ENCODE peak calls at places on chromosomes 11 and 22, in ten cellular contexts. E, G, P, C, I, H, Z, N, X and A are unnamed samples.

GRCh38 chr11:5553347-5553746 is 5.0 kb upstream of the OR52H1 start:
- DNase-seq in E (no peak), G (no peak), P (no peak), C (no peak), I (no peak), H (no peak), Z (no peak), N (no peak), X (no peak), A (no peak)

GRCh38 chr22:30270841-30271240 is 4.2 kb upstream of the OSM start:
- DNase-seq in E (peak; percentile 60), G (peak; percentile 79), P (peak; percentile 96), C (no peak), I (peak; percentile 72), H (no peak), Z (peak; percentile 80), N (peak; percentile 90), X (no peak), A (no peak)

GRCh38 chr22:38802671-38803121 is 8.8 kb upstream of the DNAL4 start:
- DNase-seq in E (peak; percentile 86), G (peak; percentile 92), P (no peak), C (peak; percentile 53), I (peak; percentile 98), H (no peak), Z (peak; percentile 83), N (no peak), X (no peak), A (peak; percentile 98)

GRCh38 chr11:128498846-128499245 is 88.5 kb downstream of the ETS1 start:
- DNase-seq in E (peak; percentile 62), G (no peak), P (no peak), C (no peak), I (no peak), H (no peak), Z (no peak), N (no peak), X (no peak), A (peak; percentile 70)

GRCh38 chr11:5815534-5815933 is 6.8 kb downstream of the OR52N2 start:
- DNase-seq in E (no peak), G (no peak), P (no peak), C (no peak), I (no peak), H (no peak), Z (no peak), N (no peak), X (no peak), A (no peak)

GRCh38 chr11:129610545-129610944 is 205.1 kb upstream of the TMEM45B start:
- DNase-seq in E (no peak), G (no peak), P (no peak), C (no peak), I (no peak), H (no peak), Z (no peak), N (no peak), X (no peak), A (no peak)

GRCh38 chr11:8873966-8874365 is 37.0 kb upstream of the AKIP1 start:
- DNase-seq in E (no peak), G (no peak), P (no peak), C (no peak), I (no peak), H (no peak), Z (no peak), N (no peak), X (no peak), A (no peak)

GRCh38 chr11:63609971-63610580 is 4.2 kb downstream of the PLAAT3 start:
- DNase-seq in E (peak; percentile 10), G (no peak), P (no peak), C (no peak), I (no peak), H (no peak), Z (no peak), N (no peak), X (no peak), A (no peak)

GRCh38 chr11:114775849-114776621 is 97.7 kb downstream of the NXPE2 start:
- DNase-seq in E (no peak), G (no peak), P (peak; percentile 65), C (no peak), I (no peak), H (no peak), Z (no peak), N (no peak), X (no peak), A (no peak)

GRCh38 chr11:114773541-114774338 is 95.4 kb downstream of the NXPE2 start:
- DNase-seq in E (no peak), G (no peak), P (no peak), C (no peak), I (no peak), H (no peak), Z (no peak), N (no peak), X (no peak), A (no peak)

GRCh38 chr11:114771172-114771571 is 92.8 kb downstream of the NXPE2 start:
- DNase-seq in E (no peak), G (no peak), P (no peak), C (no peak), I (no peak), H (no peak), Z (no peak), N (no peak), X (no peak), A (no peak)

GRCh38 chr11:114776956-114777355 is 98.6 kb downstream of the NXPE2 start:
- DNase-seq in E (no peak), G (no peak), P (no peak), C (no peak), I (no peak), H (no peak), Z (no peak), N (no peak), X (no peak), A (no peak)

DNA sequence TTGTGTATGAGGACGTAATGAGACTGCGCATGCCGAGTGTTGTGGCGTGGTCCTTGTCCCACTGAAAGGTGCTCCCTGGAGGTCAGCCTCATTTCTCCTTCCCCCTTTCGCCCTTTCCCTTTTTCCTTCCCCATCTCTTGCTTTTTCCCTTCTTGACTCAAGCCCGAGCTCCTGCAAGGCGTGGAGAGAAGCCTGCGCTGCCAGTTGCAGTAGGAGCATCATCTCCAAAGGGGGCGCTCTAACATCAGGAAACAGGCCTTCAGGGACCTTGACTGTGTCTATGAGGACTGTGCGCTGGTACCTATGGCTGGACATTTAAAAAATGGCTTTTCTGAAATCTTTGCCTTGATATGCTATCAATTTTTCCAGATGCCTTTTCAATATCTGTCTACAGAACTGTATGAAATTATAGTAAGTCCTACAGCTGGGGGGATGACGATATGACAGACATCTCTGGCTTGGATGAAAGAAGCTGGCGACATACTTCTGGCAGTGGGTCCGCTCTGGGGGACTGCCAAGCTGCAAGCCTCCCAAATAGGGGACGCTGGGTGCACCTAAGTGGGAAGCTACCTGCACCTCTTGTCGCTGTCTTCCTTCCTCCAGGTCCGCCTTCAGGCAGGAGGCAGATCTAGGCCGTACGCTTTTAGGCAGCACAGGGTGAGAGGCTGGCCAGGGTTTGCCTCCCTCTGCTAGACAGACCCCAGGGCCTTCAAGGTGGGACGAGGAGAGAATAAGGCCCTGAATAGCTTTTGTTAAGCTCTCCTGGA is 96.5 kb downstream of the NXPE2 start:
- DNase-seq in E (peak; percentile 51), G (peak; percentile 17), P (no peak), C (peak; percentile 51), I (peak; percentile 70), H (no peak), Z (no peak), N (no peak), X (peak; percentile 82), A (no peak)
- TF ChIP-seq CTCF in E (peak; percentile 75), G (peak; percentile 27), P (peak; percentile 57), C (peak; percentile 87), I (peak; percentile 68), H (no peak), Z (peak; percentile 60), N (peak; percentile 71), X (peak; percentile 87), A (peak; percentile 48)

GRCh38 chr22:32949719-32950118 is 108.5 kb downstream of the SYN3 start:
- DNase-seq in E (no peak), G (peak; percentile 33), P (no peak), C (peak; percentile 54), I (no peak), H (no peak), Z (no peak), N (no peak), X (no peak), A (no peak)

GRCh38 chr22:32950366-32950765 is 107.8 kb downstream of the SYN3 start:
- DNase-seq in E (no peak), G (no peak), P (no peak), C (no peak), I (no peak), H (no peak), Z (no peak), N (no peak), X (no peak), A (no peak)

GRCh38 chr22:32951807-32952153 is 106.4 kb downstream of the SYN3 start:
- DNase-seq in E (no peak), G (peak; percentile 34), P (no peak), C (no peak), I (no peak), H (no peak), Z (no peak), N (peak; percentile 53), X (no peak), A (no peak)

GRCh38 chr22:32947581-32947980 is 110.6 kb downstream of the SYN3 start:
- DNase-seq in E (no peak), G (no peak), P (no peak), C (no peak), I (no peak), H (no peak), Z (no peak), N (no peak), X (no peak), A (no peak)

DNA sequence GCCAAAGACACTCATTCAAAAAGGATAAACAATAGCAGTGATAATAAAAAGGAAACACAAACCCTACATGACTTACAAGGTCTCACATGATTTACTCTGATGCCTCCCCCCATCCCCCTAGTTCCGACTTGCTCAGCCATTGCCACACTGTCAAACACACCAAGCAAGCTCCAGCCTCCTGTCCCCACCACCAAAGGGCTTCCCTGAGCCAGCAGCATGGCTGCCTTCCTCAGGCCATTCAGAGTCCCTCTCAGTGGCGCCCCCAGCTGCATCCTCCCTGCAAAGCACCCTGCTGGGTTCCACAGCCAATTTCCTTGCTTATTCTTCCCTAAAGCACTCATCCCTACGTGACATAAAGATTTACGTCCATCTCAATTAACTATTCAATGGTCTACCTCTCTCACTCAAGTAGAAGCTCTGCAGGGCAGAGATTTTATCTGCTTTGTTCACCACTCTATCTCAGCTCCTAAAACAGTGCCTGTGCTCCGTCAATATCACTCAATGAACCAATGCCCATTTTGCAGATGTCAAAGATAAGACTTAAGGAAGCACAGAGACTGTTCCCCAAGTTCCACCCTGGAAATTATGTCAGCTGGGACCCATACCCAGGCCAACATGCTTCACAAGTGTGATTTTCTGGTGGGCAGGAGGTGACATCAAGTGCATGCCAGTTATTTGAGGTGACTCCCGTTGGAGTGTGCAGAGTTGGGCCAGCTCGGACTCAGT is 106.9 kb downstream of the SYN3 start:
- DNase-seq in E (no peak), G (peak; percentile 12), P (no peak), C (no peak), I (no peak), H (no peak), Z (no peak), N (no peak), X (peak; percentile 38), A (no peak)
- TF ChIP-seq CTCF in E (no peak), G (no peak), P (no peak), C (peak; percentile 16), I (peak; percentile 6), H (no peak), Z (no peak), N (peak; percentile 15), X (peak; percentile 49), A (peak; percentile 30)

GRCh38 chr22:40953446-40953845 is 2.3 kb downstream of the RBX1 start:
- DNase-seq in E (no peak), G (peak; percentile 10), P (no peak), C (no peak), I (no peak), H (no peak), Z (no peak), N (no peak), X (no peak), A (peak; percentile 10)

GRCh38 chr22:40955516-40955915 is 4.3 kb downstream of the RBX1 start:
- DNase-seq in E (no peak), G (peak; percentile 47), P (no peak), C (no peak), I (no peak), H (no peak), Z (no peak), N (no peak), X (no peak), A (peak; percentile 77)

GRCh38 chr22:40950888-40951794 is at the start of gene RBX1:
- DNase-seq in E (peak; percentile 99), G (peak; percentile 99), P (peak; percentile 100), C (peak; percentile 96), I (peak; percentile 98), H (peak; percentile 99), Z (peak; percentile 99), N (peak; percentile 98), X (peak; percentile 98), A (peak; percentile 98)

GRCh38 chr22:40951795-40952602 is 821 bp downstream of the RBX1 start:
- DNase-seq in E (no peak), G (no peak), P (no peak), C (no peak), I (no peak), H (no peak), Z (no peak), N (no peak), X (no peak), A (peak; percentile 6)

GRCh38 chr22:40954095-40954494 is 2.9 kb downstream of the RBX1 start:
- DNase-seq in E (no peak), G (no peak), P (no peak), C (no peak), I (no peak), H (no peak), Z (no peak), N (no peak), X (no peak), A (no peak)
- TF ChIP-seq CTCF in E (no peak), G (no peak), P (no peak), C (no peak), I (no peak), H (no peak), Z (no peak), N (no peak), X (no peak), A (no peak)

DNA sequence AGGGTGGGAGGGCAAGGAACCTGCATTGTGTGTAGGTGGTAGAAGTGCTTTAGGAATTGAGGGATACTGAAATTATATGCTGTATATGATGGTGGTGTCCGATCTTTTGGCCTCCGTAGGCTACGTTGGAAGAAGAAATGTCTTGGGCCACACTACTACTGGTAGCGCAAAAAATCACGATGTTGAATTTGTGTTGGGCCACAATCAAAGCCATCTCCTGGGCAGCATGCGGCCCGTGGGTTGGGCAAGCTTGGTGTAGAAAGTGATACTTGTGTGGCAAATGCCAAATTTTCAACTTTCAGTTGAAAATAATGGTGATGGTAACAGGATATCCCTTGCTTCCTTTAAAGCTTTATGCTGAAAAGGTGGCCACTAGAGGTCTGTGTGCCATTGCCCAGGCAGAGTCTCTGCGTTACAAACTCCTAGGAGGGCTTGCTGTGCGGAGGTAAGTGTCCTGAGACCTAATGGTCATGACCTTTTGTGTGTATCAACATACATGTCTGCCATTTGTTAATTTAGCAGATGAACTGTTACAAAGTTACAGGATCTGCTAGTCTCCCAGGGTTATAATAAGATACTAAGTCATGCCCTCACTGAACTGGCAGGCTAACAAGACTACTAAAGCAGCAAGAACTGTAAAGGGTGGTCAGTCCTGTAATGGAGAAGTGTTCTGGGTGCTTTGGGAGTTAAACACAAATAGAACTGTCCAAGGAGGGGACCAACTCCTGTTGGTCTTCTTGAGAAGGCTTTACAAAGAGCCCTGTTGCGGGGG is 2.9 kb downstream of the RPS3 start:
- DNase-seq in E (no peak), G (no peak), P (no peak), C (no peak), I (no peak), H (no peak), Z (no peak), N (no peak), X (no peak), A (no peak)
- TF ChIP-seq CTCF in E (no peak), G (no peak), P (no peak), C (peak; percentile 11), I (no peak), H (no peak), Z (no peak), N (no peak), X (no peak), A (no peak)